ENCODE peak calls at places on chromosomes 13 and 19, in eight cellular contexts. L, P, U, T, Q, J, V and B are unnamed samples.

GRCh38 chr13:109782823-109783411 is 3.5 kb downstream of the IRS2 start:
- DNase-seq in Q (no peak), T (no peak), U (no peak), V (no peak), P (no peak), J (no peak), L (no peak), B (no peak)

GRCh38 chr19:5621945-5622464 is 571 bp downstream of the SAFB2 start:
- DNase-seq in P (peak), U (no peak), J (peak), T (peak), Q (no peak), V (no peak), L (no peak), B (no peak)

GRCh38 chr13:23684647-23685046 is 114.4 kb downstream of the TNFRSF19 start:
- DNase-seq in L (no peak), P (peak), J (no peak), Q (no peak), T (no peak), U (no peak), V (no peak), B (no peak)

GRCh38 chr13:23707674-23708073 is 137.5 kb downstream of the TNFRSF19 start:
- DNase-seq in J (no peak), V (no peak), T (no peak), Q (no peak), P (no peak), L (no peak), U (no peak), B (no peak)

GRCh38 chr19:9566729-9567128 is 17.6 kb downstream of the ZNF121 start:
- DNase-seq in U (no peak), Q (no peak), P (peak), V (no peak), T (no peak), L (no peak), J (no peak), B (no peak)

GRCh38 chr19:10269333-10270179 is 1.4 kb upstream of the ICAM1 start:
- DNase-seq in Q (peak), J (peak), V (no peak), U (peak), T (peak), P (peak), L (peak), B (peak)

GRCh38 chr19:49888478-49888901 is 8.2 kb downstream of the IL4I1 start:
- DNase-seq in L (no peak), J (no peak), Q (no peak), P (no peak), V (no peak), T (no peak), U (no peak), B (no peak)

GRCh38 chr19:4913996-4914735 is 4.9 kb downstream of the UHRF1 start:
- DNase-seq in J (no peak), V (no peak), L (peak), P (no peak), U (no peak), T (no peak), Q (peak), B (peak)

GRCh38 chr19:1170938-1171754 is 2.9 kb downstream of the SBNO2 start:
- DNase-seq in V (no peak), Q (no peak), P (no peak), L (no peak), U (peak), T (no peak), J (peak), B (no peak)

GRCh38 chr13:85266331-85266730 is 532.9 kb downstream of the SLITRK6 start:
- DNase-seq in T (no peak), P (no peak), J (no peak), U (no peak), L (no peak), Q (no peak), V (no peak), B (no peak)

GRCh38 chr13:96934889-96935490 is 59.3 kb downstream of the OXGR1 start:
- DNase-seq in U (no peak), P (no peak), J (no peak), L (no peak), T (no peak), Q (no peak), V (no peak), B (no peak)

GRCh38 chr19:57111329-57111644 is 8.5 kb upstream of the USP29 start:
- DNase-seq in T (no peak), L (no peak), Q (no peak), J (no peak), U (no peak), P (no peak), V (no peak), B (no peak)

GRCh38 chr13:42270160-42270856 is 1.6 kb upstream of the AKAP11 start:
- DNase-seq in V (no peak), L (no peak), Q (no peak), U (no peak), J (no peak), T (no peak), P (no peak), B (no peak)
- H3K27ac ChIP-seq in V (no peak), L (no peak), Q (no peak), U (no peak), J (no peak), T (no peak), P (peak), B (no peak)

GRCh38 chr13:32125221-32125621 is 93.6 kb downstream of the FRY start:
- DNase-seq in U (no peak), Q (no peak), J (no peak), T (peak), V (no peak), P (no peak), L (peak), B (no peak)

GRCh38 chr13:32126298-32126697 is 94.7 kb downstream of the FRY start:
- DNase-seq in J (no peak), Q (no peak), L (peak), V (no peak), T (no peak), U (no peak), P (no peak), B (no peak)

GRCh38 chr13:32125746-32126145 is 94.2 kb downstream of the FRY start:
- DNase-seq in V (no peak), L (peak), P (no peak), T (no peak), Q (no peak), U (no peak), J (no peak), B (peak)

GRCh38 chr13:32124743-32125142 is 93.2 kb downstream of the FRY start:
- DNase-seq in T (peak), L (no peak), J (no peak), U (no peak), V (no peak), Q (no peak), P (no peak), B (no peak)

DNA sequence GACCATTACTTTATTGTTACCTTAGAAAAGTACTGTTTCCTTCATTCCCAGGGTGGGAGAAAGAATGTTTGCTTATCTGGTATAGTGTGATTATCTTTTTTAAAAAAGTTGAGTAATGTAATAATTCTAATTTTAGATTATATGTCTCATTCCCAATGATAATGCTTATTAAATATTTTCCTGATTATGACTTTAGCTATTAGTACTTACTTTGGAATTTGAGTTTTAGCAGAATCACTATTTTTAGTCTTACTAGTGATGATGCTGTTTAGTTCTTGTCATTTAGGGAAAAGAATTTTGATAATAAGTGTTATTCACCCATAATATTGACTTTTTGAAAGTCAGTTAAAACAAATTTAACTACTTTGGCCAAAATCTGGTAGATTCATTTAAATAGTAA is 95.2 kb downstream of the FRY start:
- DNase-seq in T (no peak), Q (no peak), J (no peak), L (peak), P (no peak), V (no peak), U (no peak), B (no peak)
- H3K27ac ChIP-seq in T (no peak), Q (no peak), J (peak), L (peak), P (no peak), V (no peak), U (no peak), B (peak)

GRCh38 chr13:49148405-49148804 is 71.7 kb upstream of the MLNR start:
- DNase-seq in V (no peak), L (no peak), T (no peak), Q (no peak), U (no peak), P (no peak), J (no peak), B (no peak)
- H3K27ac ChIP-seq in V (no peak), L (no peak), T (no peak), Q (no peak), U (no peak), P (no peak), J (no peak), B (no peak)

GRCh38 chr19:45636275-45636674 is 2.9 kb downstream of the EML2 start:
- DNase-seq in J (no peak), T (no peak), P (no peak), U (no peak), L (no peak), V (no peak), Q (no peak), B (no peak)
- H3K27ac ChIP-seq in J (no peak), T (no peak), P (no peak), U (no peak), L (no peak), V (no peak), Q (peak), B (no peak)

GRCh38 chr13:45714170-45714569 is 12.1 kb downstream of the CBY2 start:
- DNase-seq in Q (no peak), J (no peak), U (no peak), T (no peak), V (no peak), P (no peak), L (no peak), B (no peak)

GRCh38 chr13:45711952-45712351 is 9.8 kb downstream of the CBY2 start:
- DNase-seq in L (no peak), J (no peak), V (no peak), U (no peak), Q (no peak), P (no peak), T (no peak), B (no peak)

GRCh38 chr13:45713106-45713690 is 11.1 kb downstream of the CBY2 start:
- DNase-seq in J (no peak), U (no peak), L (no peak), V (no peak), T (no peak), P (no peak), Q (no peak), B (no peak)

GRCh38 chr13:45715351-45715750 is 13.2 kb downstream of the CBY2 start:
- DNase-seq in U (no peak), P (no peak), Q (no peak), T (no peak), J (no peak), L (no peak), V (no peak), B (no peak)

DNA sequence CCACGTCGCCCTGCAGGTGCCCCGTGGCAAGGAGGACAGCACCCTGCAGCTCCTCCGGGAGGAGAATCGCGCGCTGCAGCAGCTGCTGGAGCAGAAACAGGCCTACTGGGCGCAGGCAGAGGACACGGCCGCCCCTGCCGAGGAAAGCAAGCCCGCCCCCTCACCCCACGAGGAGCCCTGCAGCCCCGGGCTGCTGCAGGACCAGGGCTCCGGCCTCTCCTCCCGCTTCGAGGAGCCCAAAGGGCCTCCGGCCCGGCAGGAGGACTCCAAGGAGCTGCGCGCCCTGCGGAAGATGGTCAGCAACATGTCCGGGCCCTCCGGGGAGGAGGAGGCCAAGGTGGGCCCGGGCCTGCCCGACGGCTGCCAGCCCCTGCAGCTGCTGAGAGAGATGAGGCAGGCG is 11.6 kb downstream of the CBY2 start:
- DNase-seq in V (no peak), Q (no peak), P (no peak), L (no peak), J (no peak), T (no peak), U (no peak), B (no peak)
- H3K27ac ChIP-seq in V (no peak), Q (no peak), P (no peak), L (no peak), J (no peak), T (no peak), U (no peak), B (no peak)

GRCh38 chr19:33417751-33418150 is 44.2 kb downstream of the CEBPG start:
- DNase-seq in U (no peak), T (no peak), J (no peak), P (no peak), Q (no peak), L (no peak), V (no peak), B (peak)

GRCh38 chr19:33418461-33418860 is 45.0 kb downstream of the CEBPG start:
- DNase-seq in P (no peak), Q (peak), U (no peak), V (no peak), J (no peak), T (no peak), L (no peak), B (peak)

GRCh38 chr19:33414667-33415605 is 41.4 kb downstream of the CEBPG start:
- DNase-seq in J (no peak), T (no peak), L (no peak), P (no peak), V (no peak), U (no peak), Q (no peak), B (peak)

GRCh38 chr19:33413868-33414666 is 40.6 kb downstream of the CEBPG start:
- DNase-seq in Q (no peak), T (no peak), U (no peak), P (no peak), L (no peak), V (no peak), J (no peak), B (peak)

GRCh38 chr19:33416307-33417215 is 43.1 kb downstream of the CEBPG start:
- DNase-seq in L (peak), J (no peak), Q (no peak), T (peak), U (no peak), V (no peak), P (peak), B (peak)
- H3K27ac ChIP-seq in L (no peak), J (no peak), Q (no peak), T (no peak), U (no peak), V (no peak), P (no peak), B (no peak)

DNA sequence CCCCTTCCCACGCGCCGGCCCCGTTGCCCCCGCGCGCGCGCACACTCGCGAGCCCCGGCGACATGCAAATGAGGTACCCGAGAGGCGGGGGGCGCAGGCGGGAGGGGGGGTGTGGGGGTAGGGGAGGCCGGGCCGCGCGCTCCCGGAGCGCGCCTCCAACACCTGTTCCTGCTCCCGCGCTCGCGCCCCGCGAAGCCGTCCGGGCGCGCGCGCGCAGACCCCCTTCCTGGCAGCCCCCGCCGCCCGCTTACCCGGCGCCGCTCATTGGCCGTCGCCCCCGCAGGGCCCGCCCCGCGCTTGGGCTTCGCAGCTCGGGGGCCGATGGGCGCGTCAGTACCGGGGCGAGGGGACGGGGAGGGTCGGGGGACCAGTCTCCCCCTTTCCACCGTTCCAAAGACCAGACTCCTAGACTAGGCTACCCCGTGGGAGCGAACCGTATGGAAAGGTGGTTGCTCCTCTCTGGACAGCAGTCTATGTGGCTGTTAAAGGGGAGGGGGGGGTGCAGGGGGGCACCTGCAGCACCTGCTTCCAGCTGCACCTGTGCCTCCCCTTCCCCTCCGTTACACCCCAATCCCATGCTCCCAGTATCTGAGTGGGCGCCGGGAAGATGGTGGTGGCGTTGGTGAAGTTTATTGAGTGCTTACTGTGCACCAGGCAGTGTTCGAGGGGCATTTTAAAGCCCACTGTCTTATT is 394 bp downstream of the ZNF524 start:
- DNase-seq in L (peak), U (no peak), J (no peak), V (no peak), Q (peak), T (peak), P (peak), B (peak)
- H3K27ac ChIP-seq in L (no peak), U (peak), J (peak), V (no peak), Q (peak), T (peak), P (peak), B (no peak)